ENCODE peak calls at places on chromosome 4, in eight cellular contexts. D, F, T, U, J, A, W and V are unnamed samples.

GRCh38 chr4:84529169-84529751 is 30.2 kb upstream of the NKX6-1 start:
- DNase-seq in A (no peak), J (no peak), F (no peak), U (no peak), W (no peak), T (no peak), D (peak; percentile 12), V (no peak)

GRCh38 chr4:19224820-19225219 is 1026.9 kb upstream of the SLIT2 start:
- DNase-seq in A (no peak), W (no peak), U (no peak), J (no peak), T (no peak), F (no peak), D (peak; percentile 5), V (no peak)

GRCh38 chr4:21819086-21819485 is 129.5 kb downstream of the KCNIP4 start:
- DNase-seq in F (no peak), U (no peak), D (no peak), J (no peak), A (peak; percentile 22), W (no peak), T (no peak), V (no peak)

GRCh38 chr4:155403886-155404285 is 27.1 kb upstream of the MAP9 start:
- DNase-seq in F (no peak), J (no peak), A (no peak), U (no peak), W (no peak), T (no peak), D (peak; percentile 40), V (no peak)

GRCh38 chr4:98794565-98795205 is 134.2 kb downstream of the EIF4E start:
- DNase-seq in T (no peak), W (no peak), J (no peak), F (no peak), A (no peak), U (no peak), D (no peak), V (no peak)

GRCh38 chr4:181548873-181549541 is 694.2 kb upstream of the TENM3 start:
- DNase-seq in F (no peak), W (no peak), D (peak; percentile 9), J (no peak), T (no peak), A (no peak), U (no peak), V (no peak)

GRCh38 chr4:151034829-151035228 is 19.7 kb upstream of the LRBA start:
- DNase-seq in D (no peak), T (no peak), F (no peak), U (no peak), W (no peak), A (no peak), J (no peak), V (no peak)

GRCh38 chr4:156950950-156951349 is 20.6 kb downstream of the PDGFC start:
- DNase-seq in A (no peak), J (no peak), F (no peak), W (no peak), T (no peak), U (no peak), D (no peak), V (no peak)

GRCh38 chr4:56326363-56326762 is 60.9 kb downstream of the AASDH start:
- DNase-seq in J (no peak), W (no peak), F (no peak), D (no peak), A (no peak), U (no peak), T (no peak), V (no peak)

GRCh38 chr4:2377241-2377640 is 41.2 kb downstream of the ZFYVE28 start:
- DNase-seq in A (no peak), J (no peak), W (no peak), T (no peak), D (no peak), U (no peak), F (no peak), V (no peak)

GRCh38 chr4:156298230-156298629 is 344.6 kb upstream of the CTSO start:
- DNase-seq in T (no peak), D (peak; percentile 17), A (no peak), J (no peak), U (no peak), W (no peak), F (no peak), V (no peak)

DNA sequence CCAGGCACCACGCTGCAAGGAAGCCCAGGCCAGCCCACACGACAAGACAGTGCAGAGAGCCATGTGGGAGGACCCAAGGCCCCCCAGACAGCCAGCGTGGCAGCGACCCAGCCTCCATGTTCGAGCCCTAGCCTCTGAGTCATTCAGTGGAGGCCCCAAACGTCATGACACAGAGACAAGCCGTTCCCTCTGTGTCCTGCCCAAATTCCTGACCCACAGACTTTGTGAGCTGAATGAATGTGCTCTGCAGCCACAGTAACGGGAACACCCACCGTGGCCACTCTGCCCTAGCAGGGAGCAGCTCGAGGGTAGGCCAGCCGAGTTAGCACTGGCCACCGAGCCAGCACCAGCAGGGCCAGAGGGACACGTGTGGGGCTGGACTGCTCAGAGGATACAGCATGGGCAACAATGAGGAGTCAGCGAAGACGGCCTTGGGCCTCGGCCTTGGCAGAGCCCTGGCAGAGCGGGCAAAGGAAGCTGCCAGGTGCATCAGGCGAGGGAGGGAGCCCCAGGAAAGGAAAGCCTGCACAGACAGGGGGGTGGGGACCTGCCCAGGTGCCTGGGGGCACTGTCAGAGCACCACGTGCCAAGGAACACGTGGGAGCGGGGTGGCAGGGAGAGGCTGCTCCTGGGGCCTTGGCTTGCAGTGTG is 8.6 kb downstream of the BLOC1S4 start:
- DNase-seq in A (no peak), W (no peak), F (peak; percentile 52), J (no peak), D (no peak), T (no peak), U (no peak), V (no peak)
- H3K27ac ChIP-seq in A (no peak overlapping the region), W (no peak overlapping the region), F (peak overlapping the region; percentile 57), J (no peak overlapping the region), D (no peak overlapping the region), T (no peak overlapping the region), U (no peak overlapping the region), V (no peak overlapping the region)

GRCh38 chr4:87042986-87043820 is 108.4 kb downstream of the AFF1 start:
- DNase-seq in U (no peak), D (no peak), J (no peak), F (no peak), A (no peak), T (no peak), W (no peak), V (no peak)

GRCh38 chr4:87042221-87042620 is 107.4 kb downstream of the AFF1 start:
- DNase-seq in A (no peak), F (no peak), T (no peak), U (no peak), D (no peak), W (no peak), J (no peak), V (no peak)

GRCh38 chr4:87038837-87039715 is 104.3 kb downstream of the AFF1 start:
- DNase-seq in W (no peak), T (no peak), F (peak; percentile 48), A (no peak), U (peak; percentile 32), D (peak; percentile 60), J (no peak), V (no peak)

GRCh38 chr4:87037921-87038320 is 103.1 kb downstream of the AFF1 start:
- DNase-seq in U (no peak), J (no peak), F (no peak), W (no peak), A (no peak), T (no peak), D (no peak), V (no peak)

GRCh38 chr4:87041142-87041541 is 106.3 kb downstream of the AFF1 start:
- DNase-seq in F (no peak), J (no peak), W (no peak), U (no peak), T (peak; percentile 58), D (no peak), A (no peak), V (no peak)
- H3K4me1 ChIP-seq in F (peaks cover 8% of the 10 kb centered on the region), J (peaks cover 93% of the 10 kb centered on the region), W (peaks cover 90% of the 10 kb centered on the region), U (peaks cover 61% of the 10 kb centered on the region), T (peaks cover 32% of the 10 kb centered on the region), D (peaks cover 51% of the 10 kb centered on the region), A (peaks cover 76% of the 10 kb centered on the region), V (peaks cover 52% of the 10 kb centered on the region)

DNA sequence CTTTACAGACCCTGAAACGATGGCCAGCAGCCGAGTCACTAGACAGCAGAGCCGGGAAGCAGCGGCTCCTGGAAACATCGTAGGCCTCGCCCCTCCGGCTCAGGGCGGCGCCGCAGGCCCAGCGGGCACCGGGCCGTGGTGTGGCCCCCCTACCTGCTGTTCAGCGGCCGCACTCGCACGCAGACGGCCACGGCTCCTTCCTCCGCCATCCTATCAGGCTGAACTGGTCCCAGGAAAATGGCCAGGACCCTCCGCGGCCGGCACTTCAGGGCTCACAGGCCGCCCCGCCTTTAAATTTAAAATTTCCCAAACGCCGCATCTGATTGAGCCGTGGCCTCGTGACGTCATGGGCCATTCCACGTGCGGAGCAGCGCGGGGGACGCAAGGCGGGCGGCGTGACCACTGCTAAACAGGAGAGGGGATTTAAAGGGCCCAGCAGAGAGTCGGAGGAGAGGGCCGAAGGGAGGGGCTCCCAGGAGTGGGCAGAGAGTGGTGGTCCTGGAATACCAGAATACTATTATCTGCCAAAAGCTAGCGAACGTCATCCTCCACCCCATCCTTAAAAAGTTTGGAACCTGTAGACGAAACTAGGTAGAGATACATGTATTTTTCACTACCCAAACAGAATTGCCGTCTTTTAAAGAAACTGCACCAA is at the start of gene CENPE:
- DNase-seq in F (peak; percentile 58), W (peak; percentile 92), U (peak; percentile 86), A (peak; percentile 93), T (peak; percentile 86), J (no peak), D (peak; percentile 88), V (peak; percentile 27)
- TF ChIP-seq POLR2A in F (no peak), W (no peak), U (no peak), A (no peak), T (no peak), J (no peak), D (no peak), V (no peak)

GRCh38 chr4:53861856-53862610 is 202.4 kb downstream of the CHIC2 start:
- DNase-seq in J (no peak), D (peak; percentile 40), U (no peak), T (no peak), F (no peak), A (no peak), W (no peak), V (no peak)

GRCh38 chr4:53863163-53863562 is 201.2 kb downstream of the CHIC2 start:
- DNase-seq in U (no peak), F (no peak), D (no peak), A (no peak), T (peak; percentile 32), J (no peak), W (no peak), V (no peak)

GRCh38 chr4:53866055-53866454 is 198.3 kb downstream of the CHIC2 start:
- DNase-seq in U (no peak), T (no peak), J (no peak), A (no peak), D (no peak), F (no peak), W (no peak), V (no peak)

GRCh38 chr4:53865031-53865430 is 199.4 kb downstream of the CHIC2 start:
- DNase-seq in A (no peak), F (no peak), D (no peak), T (no peak), J (no peak), U (no peak), W (no peak), V (no peak)

DNA sequence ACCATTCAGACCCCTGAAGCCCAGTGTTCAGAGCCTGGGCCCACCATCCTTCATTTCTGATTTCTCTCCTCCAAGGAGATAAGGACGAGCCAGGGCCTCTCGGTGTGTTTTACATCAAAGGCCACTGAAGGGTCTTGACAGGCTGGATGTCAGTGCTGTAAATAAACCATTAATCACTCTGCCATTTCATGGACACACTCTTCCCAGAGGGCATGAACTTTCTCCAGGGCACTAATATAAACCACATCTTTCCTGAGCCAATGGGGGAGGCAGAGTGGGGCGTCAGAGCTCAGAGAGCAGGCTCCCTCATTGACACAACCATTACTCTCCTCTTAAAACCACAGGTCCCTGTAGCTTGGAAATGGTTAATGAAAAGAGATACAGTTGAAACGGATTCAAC is 200.7 kb downstream of the CHIC2 start:
- DNase-seq in A (no peak), W (no peak), U (no peak), F (no peak), T (no peak), D (no peak), J (no peak), V (no peak)
- H3K27ac ChIP-seq in A (peak overlapping the region; percentile 50), W (no peak overlapping the region), U (no peak overlapping the region), F (no peak overlapping the region), T (no peak overlapping the region), D (no peak overlapping the region), J (peak overlapping the region; percentile 71), V (peak overlapping the region; percentile 45)